ENCODE peak calls at places on chromosomes 6 and 20, in six cellular contexts. X is H9, B is IMR-90, Q is trophoblast cell, Z is neuronal stem cell, J is mesenchymal stem cell. U is an unnamed sample.

GRCh38 chr6:98957440-98957839 is 9.7 kb upstream of the FBXL4 start:
- DNase-seq in X (no peak), B (peak), Q (peak), Z (no peak), J (peak), U (no peak)

GRCh38 chr20:39025883-39026282 is 63.7 kb downstream of the DHX35 start:
- DNase-seq in X (no peak), B (no peak), Q (no peak), Z (no peak), J (no peak), U (no peak)

GRCh38 chr6:110513001-110513400 is 36.6 kb upstream of the SLC22A16 start:
- DNase-seq in X (no peak), B (peak), Q (no peak), Z (no peak), J (no peak), U (no peak)

GRCh38 chr20:58650181-58650775 is 805 bp upstream of the STX16 start:
- DNase-seq in X (peak), B (no peak), Q (no peak), Z (peak), J (no peak), U (no peak)

GRCh38 chr6:33407132-33407718 is 3.6 kb upstream of the PHF1 start:
- DNase-seq in X (no peak), B (peak), Q (no peak), Z (no peak), J (peak), U (no peak)

GRCh38 chr6:17002123-17002522 is 99.7 kb upstream of the STMND1 start:
- DNase-seq in X (no peak), B (no peak), Q (no peak), Z (no peak), J (no peak), U (no peak)

GRCh38 chr6:42453649-42454427 is 2.1 kb upstream of the TRERF1 start:
- DNase-seq in X (peak), B (peak), Q (no peak), Z (peak), J (peak), U (peak)

GRCh38 chr6:113169484-113169883 is 687.7 kb upstream of the MARCKS start:
- DNase-seq in X (no peak), B (peak), Q (no peak), Z (no peak), J (peak), U (no peak)

GRCh38 chr6:6131492-6132109 is 124.9 kb upstream of the NRN1 start:
- DNase-seq in X (peak), B (no peak), Q (no peak), Z (peak), J (no peak), U (no peak)

GRCh38 chr20:1619861-1620444 is at the start of gene SIRPB1:
- DNase-seq in X (no peak), B (peak), Q (no peak), Z (no peak), J (no peak), U (no peak)

GRCh38 chr6:39166189-39166917 is 51.4 kb upstream of the SAYSD1 start:
- DNase-seq in X (peak), B (peak), Q (peak), Z (peak), J (peak), U (peak)

DNA sequence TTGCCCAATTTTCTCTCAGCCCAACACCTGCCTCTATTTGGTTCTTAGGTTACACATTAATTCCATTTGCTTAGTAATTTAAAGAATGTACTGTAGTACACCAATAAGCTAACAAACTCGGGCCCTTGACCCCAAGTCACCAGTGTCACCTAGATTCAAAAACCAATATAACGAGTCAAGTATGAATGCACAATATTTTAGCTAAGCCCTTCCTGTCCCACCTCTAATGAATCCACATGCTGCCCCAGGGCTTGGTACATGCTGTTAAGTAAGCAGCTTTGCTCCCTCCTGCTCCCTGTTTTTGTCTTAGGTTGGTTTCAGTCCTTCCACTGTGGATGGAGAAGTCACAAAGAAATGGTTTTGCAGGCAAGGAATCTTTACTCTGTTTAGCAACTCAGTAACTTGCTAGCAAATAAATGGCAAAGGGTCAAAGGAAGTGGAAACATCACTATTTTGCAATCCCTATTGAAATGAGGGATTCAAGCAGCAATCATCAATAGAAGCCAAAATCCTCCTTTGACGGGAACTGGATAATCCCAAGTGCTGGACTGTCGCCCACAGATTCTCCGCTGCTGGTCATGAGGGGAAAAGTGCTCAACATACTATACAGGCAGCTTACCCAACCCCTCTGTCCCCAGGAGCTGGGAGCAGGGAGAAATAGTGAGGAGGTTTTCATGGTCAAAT is 5.0 kb upstream of the MPC1 start:
- DNase-seq in X (no peak), B (no peak), Q (no peak), Z (no peak), J (no peak), U (no peak)
- H4K91ac ChIP-seq in X (no peak), B (no peak), Q (no peak), Z (no peak), J (no peak), U (no peak)

GRCh38 chr6:106771822-106772221 is 142.4 kb downstream of the QRSL1 start:
- DNase-seq in X (no peak), B (no peak), Q (no peak), Z (no peak), J (no peak), U (no peak)

GRCh38 chr6:106770663-106771062 is 141.3 kb downstream of the QRSL1 start:
- DNase-seq in X (no peak), B (no peak), Q (no peak), Z (no peak), J (no peak), U (no peak)

GRCh38 chr6:106767271-106767670 is 137.9 kb downstream of the QRSL1 start:
- DNase-seq in X (no peak), B (no peak), Q (no peak), Z (no peak), J (no peak), U (no peak)

GRCh38 chr6:106772270-106773142 is 143.1 kb downstream of the QRSL1 start:
- DNase-seq in X (no peak), B (no peak), Q (no peak), Z (no peak), J (no peak), U (no peak)

GRCh38 chr6:106770081-106770480 is 140.7 kb downstream of the QRSL1 start:
- DNase-seq in X (no peak), B (no peak), Q (no peak), Z (no peak), J (no peak), U (no peak)
- H4K91ac ChIP-seq in X (no peak), B (no peak), Q (no peak), Z (no peak), J (no peak), U (no peak)

DNA sequence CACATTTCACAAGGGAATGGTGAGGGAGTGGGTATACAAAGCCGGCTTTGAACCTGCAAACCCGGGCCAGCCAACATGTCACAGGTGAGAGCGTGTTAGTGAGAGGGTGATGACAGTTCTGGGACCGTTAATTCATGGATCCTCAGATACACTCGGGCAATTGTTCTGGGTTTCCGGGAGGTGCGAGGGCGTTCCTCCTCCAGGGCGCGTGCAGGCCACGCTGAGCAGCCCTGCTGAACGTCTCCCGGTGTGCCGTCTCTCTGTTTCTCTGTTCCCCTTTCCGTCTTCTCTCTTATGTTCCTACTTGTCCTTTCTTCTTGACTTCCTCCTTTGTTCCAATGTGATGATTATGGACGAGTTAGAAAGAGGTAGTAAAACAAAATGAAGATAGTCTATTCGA is 130.0 kb upstream of the GMDS start:
- DNase-seq in X (no peak), B (no peak), Q (no peak), Z (no peak), J (no peak), U (no peak)
- H4K91ac ChIP-seq in X (no peak), B (no peak), Q (no peak), Z (no peak), J (no peak), U (no peak)

DNA sequence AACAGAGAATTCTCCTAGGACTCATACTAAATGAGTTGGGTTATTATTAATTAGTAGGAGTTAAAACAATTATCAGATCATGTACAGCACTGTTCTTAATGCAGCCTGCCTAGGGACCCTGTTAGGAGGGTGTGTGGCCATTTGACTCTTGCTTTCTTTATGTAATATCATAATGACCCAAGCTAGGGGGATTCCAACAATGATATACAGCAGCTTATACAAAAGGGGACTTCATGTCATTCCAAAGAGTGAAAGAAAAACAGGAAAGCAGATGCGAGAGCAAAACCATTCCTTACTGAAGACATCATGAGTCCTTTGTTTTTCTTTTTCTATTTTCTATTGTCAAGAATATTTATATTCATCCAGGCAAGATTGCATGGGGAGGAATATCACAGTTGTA is 455.2 kb downstream of the PLCB1 start:
- DNase-seq in X (no peak), B (no peak), Q (no peak), Z (no peak), J (no peak), U (no peak)
- H4K91ac ChIP-seq in X (no peak), B (no peak), Q (no peak), Z (no peak), J (no peak), U (no peak)

GRCh38 chr6:158059108-158059507 is 77.4 kb downstream of the SYNJ2 start:
- DNase-seq in X (no peak), B (no peak), Q (no peak), Z (no peak), J (no peak), U (no peak)
- H4K91ac ChIP-seq in X (no peak), B (peak), Q (no peak), Z (no peak), J (peak), U (no peak)

GRCh38 chr6:35391240-35391968 is 49.0 kb downstream of the PPARD start:
- DNase-seq in X (no peak), B (peak), Q (peak), Z (no peak), J (peak), U (no peak)
- H4K91ac ChIP-seq in X (no peak), B (peak), Q (no peak), Z (no peak), J (no peak), U (no peak)

DNA sequence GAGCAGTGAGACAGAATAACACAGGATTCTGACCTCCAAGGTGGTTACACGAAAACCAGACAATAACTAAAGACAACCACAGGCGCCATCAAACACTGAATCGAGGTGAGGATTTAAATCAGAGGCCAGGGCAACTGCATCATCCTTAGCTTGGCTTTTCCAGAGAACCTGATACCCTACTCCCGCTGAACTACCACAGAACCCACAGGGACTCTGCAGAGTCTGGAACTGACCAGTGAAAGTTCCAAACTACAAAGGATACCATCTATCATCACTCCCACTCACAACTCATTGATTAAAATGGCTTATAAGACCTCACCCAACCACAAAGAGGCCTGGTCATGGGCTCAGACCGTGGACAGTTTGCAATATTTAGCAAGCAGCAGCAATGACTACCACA is 85.0 kb downstream of the BFSP1 start:
- DNase-seq in X (no peak), B (no peak), Q (no peak), Z (no peak), J (no peak), U (no peak)
- H4K91ac ChIP-seq in X (no peak), B (no peak), Q (no peak), Z (no peak), J (no peak), U (no peak)

DNA sequence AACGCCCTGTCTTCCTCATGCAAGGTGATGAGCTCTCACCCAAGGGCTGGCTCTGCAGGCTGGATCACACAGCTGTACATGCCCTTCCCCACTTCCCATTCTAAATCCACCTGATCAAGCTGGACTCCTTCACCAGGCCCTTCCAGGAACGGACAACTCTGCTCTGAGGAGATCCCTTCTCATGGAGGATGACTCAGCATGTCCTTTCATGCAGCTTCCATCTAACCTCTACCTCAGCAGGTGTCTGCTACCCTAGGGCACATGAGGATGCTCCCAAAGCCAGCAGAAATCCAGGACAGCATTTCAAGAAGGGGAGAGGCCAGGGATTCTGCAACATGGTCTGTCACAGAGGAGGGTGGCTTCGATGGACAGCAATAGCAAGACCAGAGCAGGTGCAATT is 61.2 kb downstream of the PCSK2 start:
- DNase-seq in X (no peak), B (no peak), Q (no peak), Z (no peak), J (no peak), U (no peak)
- H4K91ac ChIP-seq in X (no peak), B (no peak), Q (no peak), Z (no peak), J (no peak), U (no peak)

DNA sequence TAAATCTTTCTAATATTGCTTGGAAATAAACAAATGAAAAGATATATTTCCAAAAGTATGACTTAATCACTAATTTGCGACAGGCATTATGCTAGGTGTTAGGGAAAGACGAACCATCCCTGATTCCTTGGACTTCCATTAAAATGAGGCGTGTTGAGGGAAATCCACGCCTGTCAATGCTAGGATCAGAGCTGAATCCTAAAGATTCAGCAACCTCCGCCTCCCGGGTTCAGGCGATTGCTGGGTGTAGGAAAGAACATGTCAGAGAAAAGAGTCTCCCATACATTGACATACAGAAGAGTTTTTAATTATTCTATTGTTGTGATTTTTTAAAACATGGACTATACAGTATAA is 16.8 kb upstream of the PRSS16 start:
- DNase-seq in X (no peak), B (no peak), Q (no peak), Z (no peak), J (no peak), U (no peak)
- H4K91ac ChIP-seq in X (no peak), B (no peak), Q (no peak), Z (no peak), J (no peak), U (no peak)

GRCh38 chr6:145829950-145830349 is 15.4 kb upstream of the FBXO30 start:
- DNase-seq in X (no peak), B (peak), Q (no peak), Z (no peak), J (no peak), U (no peak)
- H4K91ac ChIP-seq in X (no peak), B (no peak), Q (no peak), Z (no peak), J (no peak), U (no peak)